ENCODE peak calls at places on chromosomes 2 and 18, in nine cellular contexts. One of them, this sample, is unnamed.

GRCh38 chr2:139080244-139080643 is 300.1 kb upstream of the NXPH2 start:
- DNase-seq in natural killer cell: no peak
- DNase-seq in fibroblast of lung: peak
- DNase-seq in IMR-90: no peak
- DNase-seq in A549: no peak
- DNase-seq in vagina: no peak
- DNase-seq in ovary: no peak
- DNase-seq in right lobe of liver: no peak
- DNase-seq in PC-3: peak
- DNase-seq in this sample: no peak

GRCh38 chr2:132849118-132849517 is 179.1 kb upstream of the LYPD1 start:
- DNase-seq in natural killer cell: no peak
- DNase-seq in fibroblast of lung: peak
- DNase-seq in IMR-90: peak
- DNase-seq in A549: no peak
- DNase-seq in vagina: no peak
- DNase-seq in ovary: no peak
- DNase-seq in right lobe of liver: no peak
- DNase-seq in PC-3: peak
- DNase-seq in this sample: no peak

GRCh38 chr2:96353032-96353561 is 17.5 kb downstream of the NCAPH start:
- DNase-seq in natural killer cell: no peak
- DNase-seq in fibroblast of lung: no peak
- DNase-seq in IMR-90: no peak
- DNase-seq in A549: no peak
- DNase-seq in vagina: no peak
- DNase-seq in ovary: no peak
- DNase-seq in right lobe of liver: peak
- DNase-seq in PC-3: no peak
- DNase-seq in this sample: no peak

GRCh38 chr2:237558918-237559645 is 7.3 kb upstream of the PRLH start:
- DNase-seq in natural killer cell: no peak
- DNase-seq in fibroblast of lung: peak
- DNase-seq in IMR-90: peak
- DNase-seq in A549: peak
- DNase-seq in vagina: peak
- DNase-seq in ovary: peak
- DNase-seq in right lobe of liver: no peak
- DNase-seq in PC-3: peak
- DNase-seq in this sample: no peak

GRCh38 chr2:127877626-127878025 is 8.1 kb downstream of the AMMECR1L start:
- DNase-seq in natural killer cell: no peak
- DNase-seq in fibroblast of lung: no peak
- DNase-seq in IMR-90: peak
- DNase-seq in A549: no peak
- DNase-seq in vagina: no peak
- DNase-seq in ovary: no peak
- DNase-seq in right lobe of liver: no peak
- DNase-seq in PC-3: no peak
- DNase-seq in this sample: no peak

GRCh38 chr2:231395188-231396057 is at the start of gene B3GNT7:
- DNase-seq in natural killer cell: peak
- DNase-seq in fibroblast of lung: no peak
- DNase-seq in IMR-90: no peak
- DNase-seq in A549: no peak
- DNase-seq in vagina: peak
- DNase-seq in ovary: peak
- DNase-seq in right lobe of liver: no peak
- DNase-seq in PC-3: no peak
- DNase-seq in this sample: peak

GRCh38 chr18:36187826-36188721 is 777 bp downstream of the MOCOS start:
- DNase-seq in natural killer cell: no peak
- DNase-seq in fibroblast of lung: peak
- DNase-seq in IMR-90: peak
- DNase-seq in A549: peak
- DNase-seq in vagina: no peak
- DNase-seq in ovary: peak
- DNase-seq in right lobe of liver: peak
- DNase-seq in PC-3: peak
- DNase-seq in this sample: no peak

GRCh38 chr2:20443276-20443920 is 3.5 kb upstream of the RHOB start:
- DNase-seq in natural killer cell: no peak
- DNase-seq in fibroblast of lung: no peak
- DNase-seq in IMR-90: peak
- DNase-seq in A549: peak
- DNase-seq in vagina: peak
- DNase-seq in ovary: peak
- DNase-seq in right lobe of liver: peak
- DNase-seq in PC-3: peak
- DNase-seq in this sample: no peak

GRCh38 chr18:47595816-47596501 is 334.5 kb downstream of the SMAD2 start:
- DNase-seq in natural killer cell: no peak
- DNase-seq in fibroblast of lung: no peak
- DNase-seq in IMR-90: no peak
- DNase-seq in A549: peak
- DNase-seq in vagina: no peak
- DNase-seq in ovary: no peak
- DNase-seq in right lobe of liver: no peak
- DNase-seq in PC-3: peak
- DNase-seq in this sample: peak

GRCh38 chr2:36607947-36608346 is 10.0 kb upstream of the FEZ2 start:
- DNase-seq in natural killer cell: no peak
- DNase-seq in fibroblast of lung: peak
- DNase-seq in IMR-90: no peak
- DNase-seq in A549: no peak
- DNase-seq in vagina: no peak
- DNase-seq in ovary: no peak
- DNase-seq in right lobe of liver: no peak
- DNase-seq in PC-3: no peak
- DNase-seq in this sample: no peak

GRCh38 chr18:56492136-56492535 is 146.3 kb downstream of the TXNL1 start:
- DNase-seq in natural killer cell: no peak
- DNase-seq in fibroblast of lung: no peak
- DNase-seq in IMR-90: no peak
- DNase-seq in A549: no peak
- DNase-seq in vagina: no peak
- DNase-seq in ovary: no peak
- DNase-seq in right lobe of liver: no peak
- DNase-seq in PC-3: no peak
- DNase-seq in this sample: no peak

GRCh38 chr18:56493531-56493930 is 144.9 kb downstream of the TXNL1 start:
- DNase-seq in natural killer cell: no peak
- DNase-seq in fibroblast of lung: no peak
- DNase-seq in IMR-90: no peak
- DNase-seq in A549: no peak
- DNase-seq in vagina: no peak
- DNase-seq in ovary: no peak
- DNase-seq in right lobe of liver: no peak
- DNase-seq in PC-3: no peak
- DNase-seq in this sample: no peak

GRCh38 chr18:56489901-56490300 is 148.5 kb downstream of the TXNL1 start:
- DNase-seq in natural killer cell: no peak
- DNase-seq in fibroblast of lung: no peak
- DNase-seq in IMR-90: no peak
- DNase-seq in A549: no peak
- DNase-seq in vagina: no peak
- DNase-seq in ovary: no peak
- DNase-seq in right lobe of liver: no peak
- DNase-seq in PC-3: no peak
- DNase-seq in this sample: no peak

GRCh38 chr18:56488739-56489138 is 149.7 kb downstream of the TXNL1 start:
- DNase-seq in natural killer cell: no peak
- DNase-seq in fibroblast of lung: no peak
- DNase-seq in IMR-90: no peak
- DNase-seq in A549: no peak
- DNase-seq in vagina: no peak
- DNase-seq in ovary: no peak
- DNase-seq in right lobe of liver: no peak
- DNase-seq in PC-3: no peak
- DNase-seq in this sample: no peak

DNA sequence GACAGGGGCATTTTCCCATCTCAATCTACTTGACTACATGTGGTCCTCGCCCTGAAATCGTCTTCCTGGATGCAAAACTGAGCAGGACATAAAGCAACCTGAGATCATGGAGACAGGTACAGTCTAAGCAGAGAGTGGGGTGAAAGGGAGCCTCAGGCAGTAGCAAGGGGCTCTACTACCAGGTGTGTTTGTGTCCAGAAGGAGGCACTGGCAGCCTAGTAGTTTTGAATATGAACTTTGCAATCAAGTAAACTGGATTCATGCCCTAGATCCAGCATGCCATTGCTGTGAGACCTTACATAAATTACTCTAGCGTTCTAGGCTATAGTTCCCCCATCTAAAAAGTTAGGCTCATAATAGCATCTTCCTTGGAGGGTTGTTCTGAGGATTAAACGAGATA is 147.4 kb downstream of the TXNL1 start:
- DNase-seq in natural killer cell: no peak
- DNase-seq in fibroblast of lung: no peak
- DNase-seq in IMR-90: no peak
- DNase-seq in A549: no peak
- DNase-seq in vagina: no peak
- DNase-seq in ovary: no peak
- DNase-seq in right lobe of liver: no peak
- DNase-seq in PC-3: no peak
- DNase-seq in this sample: no peak
- TF ChIP-seq CTCF in natural killer cell: no peak
- TF ChIP-seq CTCF in fibroblast of lung: no peak
- TF ChIP-seq CTCF in IMR-90: no peak
- TF ChIP-seq CTCF in A549: no peak
- TF ChIP-seq CTCF in vagina: no peak
- TF ChIP-seq CTCF in ovary: no peak
- TF ChIP-seq CTCF in right lobe of liver: no peak
- TF ChIP-seq CTCF in PC-3: no peak
- TF ChIP-seq CTCF in this sample: no peak

GRCh38 chr18:68662779-68663178 is 52.1 kb downstream of the TMX3 start:
- DNase-seq in natural killer cell: no peak
- DNase-seq in fibroblast of lung: peak
- DNase-seq in IMR-90: peak
- DNase-seq in A549: peak
- DNase-seq in vagina: no peak
- DNase-seq in ovary: no peak
- DNase-seq in right lobe of liver: no peak
- DNase-seq in PC-3: peak
- DNase-seq in this sample: no peak
- TF ChIP-seq CTCF in natural killer cell: no peak
- TF ChIP-seq CTCF in fibroblast of lung: peak
- TF ChIP-seq CTCF in IMR-90: peak
- TF ChIP-seq CTCF in A549: no peak
- TF ChIP-seq CTCF in vagina: no peak
- TF ChIP-seq CTCF in ovary: no peak
- TF ChIP-seq CTCF in right lobe of liver: no peak
- TF ChIP-seq CTCF in PC-3: peak
- TF ChIP-seq CTCF in this sample: no peak

DNA sequence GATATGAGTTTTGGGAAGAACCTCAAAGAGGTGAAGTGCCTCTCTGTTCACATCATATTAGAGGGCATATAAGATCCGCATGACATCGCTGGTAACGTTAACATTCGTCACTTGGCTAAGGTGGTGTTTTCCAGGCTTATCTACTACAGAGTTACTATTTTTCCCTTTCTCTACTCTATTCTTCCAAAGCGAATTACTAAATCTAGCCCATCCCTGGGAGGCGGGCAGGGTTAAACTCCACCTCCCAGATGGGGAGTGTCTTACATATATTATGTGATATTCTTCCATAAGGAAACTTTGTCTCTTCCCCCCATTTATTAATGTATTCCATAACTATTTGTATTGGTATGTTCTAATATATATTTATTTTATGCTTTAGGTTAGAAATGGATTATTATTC is 293.9 kb downstream of the CYRIA start:
- DNase-seq in natural killer cell: no peak
- DNase-seq in fibroblast of lung: no peak
- DNase-seq in IMR-90: no peak
- DNase-seq in A549: no peak
- DNase-seq in vagina: no peak
- DNase-seq in ovary: no peak
- DNase-seq in right lobe of liver: no peak
- DNase-seq in PC-3: no peak
- DNase-seq in this sample: no peak
- TF ChIP-seq CTCF in natural killer cell: no peak
- TF ChIP-seq CTCF in fibroblast of lung: no peak
- TF ChIP-seq CTCF in IMR-90: no peak
- TF ChIP-seq CTCF in A549: no peak
- TF ChIP-seq CTCF in vagina: no peak
- TF ChIP-seq CTCF in ovary: no peak
- TF ChIP-seq CTCF in right lobe of liver: no peak
- TF ChIP-seq CTCF in PC-3: no peak
- TF ChIP-seq CTCF in this sample: no peak

GRCh38 chr18:37253424-37254255 is 312.0 kb downstream of the CELF4 start:
- DNase-seq in natural killer cell: no peak
- DNase-seq in fibroblast of lung: no peak
- DNase-seq in IMR-90: no peak
- DNase-seq in A549: no peak
- DNase-seq in vagina: no peak
- DNase-seq in ovary: peak
- DNase-seq in right lobe of liver: no peak
- DNase-seq in PC-3: peak
- DNase-seq in this sample: no peak
- TF ChIP-seq CTCF in natural killer cell: no peak
- TF ChIP-seq CTCF in fibroblast of lung: no peak
- TF ChIP-seq CTCF in IMR-90: no peak
- TF ChIP-seq CTCF in A549: no peak
- TF ChIP-seq CTCF in vagina: no peak
- TF ChIP-seq CTCF in ovary: no peak
- TF ChIP-seq CTCF in right lobe of liver: no peak
- TF ChIP-seq CTCF in PC-3: no peak
- TF ChIP-seq CTCF in this sample: no peak

DNA sequence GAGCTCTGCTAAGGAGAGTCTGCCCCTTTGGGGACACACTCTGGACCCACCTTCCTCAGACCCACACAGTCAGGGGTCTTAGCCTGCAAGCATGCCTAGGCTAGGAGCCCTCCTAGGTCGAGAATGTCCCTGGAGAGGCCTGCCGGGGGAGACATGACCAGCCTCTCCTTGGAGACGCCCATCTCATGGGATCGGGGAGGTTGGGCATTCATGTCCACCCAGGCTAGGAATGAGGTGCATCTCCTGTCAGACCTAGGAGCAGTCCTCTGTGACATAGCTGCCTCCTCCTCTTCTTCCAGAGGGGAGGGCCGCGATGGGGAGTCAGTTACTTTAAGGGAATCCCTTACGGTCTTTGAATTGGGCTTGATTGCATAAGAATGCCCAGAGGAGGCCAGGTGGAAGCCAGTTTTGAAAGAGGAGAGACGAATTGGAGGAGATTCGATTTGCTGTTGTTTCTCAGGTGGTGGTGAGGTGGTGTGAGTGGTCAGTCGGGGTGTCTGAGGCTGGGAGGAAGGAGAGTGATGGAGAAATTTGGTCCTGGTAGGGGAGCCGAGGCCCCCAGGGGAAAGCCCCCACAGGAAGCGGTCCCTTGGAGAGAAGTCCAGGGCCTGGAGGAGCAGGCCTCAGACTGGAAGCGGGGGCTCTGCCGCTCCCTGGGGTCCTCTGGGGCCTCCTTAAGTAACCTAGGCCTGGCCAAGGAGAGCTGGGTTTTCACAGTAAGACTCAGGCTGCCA is 241.3 kb downstream of the DYSF start:
- DNase-seq in natural killer cell: no peak
- DNase-seq in fibroblast of lung: no peak
- DNase-seq in IMR-90: no peak
- DNase-seq in A549: no peak
- DNase-seq in vagina: no peak
- DNase-seq in ovary: no peak
- DNase-seq in right lobe of liver: no peak
- DNase-seq in PC-3: no peak
- DNase-seq in this sample: no peak
- TF ChIP-seq CTCF in natural killer cell: no peak
- TF ChIP-seq CTCF in fibroblast of lung: no peak
- TF ChIP-seq CTCF in IMR-90: no peak
- TF ChIP-seq CTCF in A549: no peak
- TF ChIP-seq CTCF in vagina: no peak
- TF ChIP-seq CTCF in ovary: no peak
- TF ChIP-seq CTCF in right lobe of liver: no peak
- TF ChIP-seq CTCF in PC-3: no peak
- TF ChIP-seq CTCF in this sample: no peak

This sample was measured in activated B cell treated with CpG ODN at 0.5 μM for 24 hours.